ENCODE peak calls at places on chromosome 19, in six cellular contexts. H is hepatocyte, U is Karpas-422, B is suprapubic skin, P is left ventricle myocardium inferior, J is aorta. O is an unnamed sample. For H3K4me1 and H3K27me3, the result is how much of the 10 kb centered on the place peaks cover.

GRCh38 chr19:13825489-13826475 is 30.5 kb downstream of the ZSWIM4 start:
- DNase-seq in H (peak), P (no peak), J (peak), B (no peak), U (peak), O (no peak)

GRCh38 chr19:39409207-39409885 is 2.7 kb downstream of the ZFP36 start:
- DNase-seq in J (peak), H (peak), U (peak), B (peak), P (peak), O (peak)

GRCh38 chr19:48815870-48816501 is 5.2 kb upstream of the BCAT2 start:
- DNase-seq in U (no peak), B (no peak), J (no peak), H (peak), P (no peak), O (no peak)

GRCh38 chr19:13056052-13056660 is 46.5 kb downstream of the LYL1 start:
- DNase-seq in P (peak), H (peak), U (no peak), J (peak), B (peak), O (no peak)

GRCh38 chr19:11657307-11657706 is 60.0 kb downstream of the ZNF627 start:
- DNase-seq in J (no peak), U (no peak), P (no peak), H (peak), B (no peak), O (no peak)

GRCh38 chr19:51091126-51091525 is 8.4 kb upstream of the KLK14 start:
- DNase-seq in B (no peak), P (no peak), J (peak), U (no peak), H (no peak), O (no peak)

GRCh38 chr19:33304760-33305647 is 2.7 kb upstream of the CEBPA start:
- DNase-seq in H (peak), U (no peak), J (no peak), B (no peak), P (no peak), O (no peak)

GRCh38 chr19:6276447-6276846 is 3.3 kb downstream of the MLLT1 start:
- DNase-seq in B (peak), H (peak), J (peak), U (no peak), P (peak), O (no peak)

GRCh38 chr19:7515471-7516226 is at the start of gene ZNF358:
- DNase-seq in U (no peak), H (peak), B (no peak), J (peak), P (peak), O (peak)

GRCh38 chr19:39428309-39429112 is 7.2 kb downstream of the RPS16 start:
- DNase-seq in U (peak), H (peak), J (peak), P (peak), B (no peak), O (no peak)

GRCh38 chr19:45402469-45403070 is 2.3 kb downstream of the PPP1R13L start:
- DNase-seq in H (peak), P (peak), B (no peak), U (no peak), J (peak), O (no peak)

GRCh38 chr19:3409346-3410064 is 43.1 kb downstream of the NFIC start:
- DNase-seq in P (peak), J (peak), B (peak), U (no peak), H (peak), O (no peak)

GRCh38 chr19:16461630-16462051 is 10.1 kb downstream of the EPS15L1 start:
- DNase-seq in B (no peak), J (no peak), H (no peak), U (no peak), P (peak), O (no peak)
- H3K4me1 ChIP-seq in B (half or more), J (under half), H (under half), U (half or more), P (half or more), O (under half)

GRCh38 chr19:23531976-23532375 is 136.7 kb upstream of the ZNF91 start:
- DNase-seq in P (no peak), B (no peak), H (no peak), J (no peak), U (no peak), O (no peak)
- H3K27ac ChIP-seq in P (no peak), B (no peak), H (no peak), J (no peak), U (no peak), O (no peak)

GRCh38 chr19:37998801-37999308 is 91.8 kb downstream of the SIPA1L3 start:
- DNase-seq in B (no peak), U (no peak), H (no peak), J (no peak), P (no peak), O (no peak)
- H3K27me3 ChIP-seq in B (under half), U (under half), H (under half), J (under half), P (under half), O (under half)

DNA sequence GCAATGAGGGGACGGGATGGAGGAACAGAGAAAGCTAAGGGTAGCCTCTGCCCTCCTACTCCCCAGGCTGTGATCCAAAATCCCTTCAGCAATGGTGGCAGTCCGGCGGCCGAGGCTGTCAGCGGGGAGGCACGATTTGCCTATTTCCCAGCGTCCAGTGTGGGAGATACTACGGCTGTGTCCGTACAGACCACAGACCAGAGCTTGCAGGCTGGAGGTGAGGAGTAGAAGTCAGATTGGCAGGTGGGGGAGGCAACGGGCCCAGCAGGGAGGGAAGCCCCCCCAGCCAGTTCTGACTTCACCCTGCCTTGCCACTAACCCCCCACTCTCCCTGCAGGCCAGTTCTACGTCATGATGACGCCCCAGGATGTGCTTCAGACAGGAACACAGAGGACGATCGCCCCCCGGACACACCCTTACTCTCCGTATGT is 1.6 kb downstream of the USF2 start:
- DNase-seq in J (no peak), U (no peak), B (no peak), P (no peak), H (no peak), O (no peak)
- H3K4me1 ChIP-seq in J (under half), U (under half), B (under half), P (under half), H (under half), O (under half)

GRCh38 chr19:58556633-58557252 is 1.7 kb downstream of the UBE2M start:
- DNase-seq in H (no peak), U (no peak), P (no peak), J (peak), B (no peak), O (no peak)
- H3K27ac ChIP-seq in H (peak), U (peak), P (peak), J (no peak), B (peak), O (peak)

GRCh38 chr19:952049-952679 is 26.3 kb downstream of the ARID3A start:
- DNase-seq in B (no peak), P (no peak), H (peak), U (no peak), J (no peak), O (no peak)
- H3K27me3 ChIP-seq in B (under half), P (under half), H (under half), U (under half), J (under half), O (under half)

GRCh38 chr19:19405919-19406877 is 723 bp downstream of the GATAD2A start:
- DNase-seq in P (peak), U (peak), H (peak), B (no peak), J (peak), O (peak)
- H3K4me1 ChIP-seq in P (half or more), U (under half), H (under half), B (half or more), J (under half), O (half or more)

DNA sequence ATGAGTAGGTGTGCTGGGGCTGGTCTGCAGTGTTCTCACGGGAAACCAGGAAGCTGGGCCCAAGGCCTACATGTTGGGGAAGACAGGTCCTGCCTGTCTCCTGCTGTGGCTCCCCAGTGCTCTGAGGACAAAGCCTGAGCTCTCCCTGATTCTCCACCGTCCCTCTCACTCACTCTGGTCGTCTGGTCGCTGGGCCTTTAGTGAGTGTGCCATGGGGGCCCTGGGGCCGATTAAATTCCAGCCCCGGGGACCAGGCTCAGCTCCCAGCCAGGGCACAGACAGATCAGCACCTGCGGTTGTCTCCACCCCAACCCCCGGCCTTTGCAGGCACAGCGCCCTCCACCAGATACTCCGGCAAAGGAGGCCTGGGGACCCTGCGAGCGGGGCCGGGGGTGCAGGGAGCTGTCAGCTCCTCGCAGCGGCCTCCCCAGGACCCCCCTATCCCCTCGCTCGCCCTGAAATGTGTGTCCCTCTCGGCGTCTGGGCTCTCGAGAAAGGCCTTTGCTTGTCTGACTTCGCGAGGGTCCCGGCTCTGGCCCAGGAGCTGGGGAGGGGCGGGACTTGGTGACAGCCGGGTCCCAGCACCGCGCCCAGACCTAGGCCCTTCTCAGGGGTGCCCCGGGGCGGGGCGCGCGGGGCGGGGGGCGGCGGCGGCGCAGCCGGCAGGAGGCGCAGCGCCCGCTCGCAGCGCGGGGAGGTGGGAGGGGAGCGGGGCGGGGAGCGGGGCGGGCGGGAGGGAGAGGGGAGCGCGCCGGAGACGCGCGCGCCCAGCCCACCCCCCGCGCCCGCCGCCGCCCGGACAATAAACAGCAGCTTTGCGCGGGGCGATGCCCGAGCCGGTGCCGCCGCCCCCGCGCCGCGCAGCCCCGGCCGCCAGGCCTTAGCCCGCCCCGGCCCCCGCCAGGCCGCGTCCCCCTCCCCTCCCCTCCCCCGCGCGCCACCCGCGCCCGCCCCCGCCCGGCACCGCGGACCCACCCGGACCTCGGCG is at the start of gene PALM:
- DNase-seq in U (no peak), J (no peak), H (peak), P (peak), B (no peak), O (no peak)
- H3K27ac ChIP-seq in U (no peak), J (no peak), H (peak), P (peak), B (peak), O (peak)

GRCh38 chr19:2283835-2284507 is 2.0 kb upstream of the PEAK3 start:
- DNase-seq in J (no peak), P (no peak), H (no peak), U (peak), B (no peak), O (no peak)

GRCh38 chr19:2288010-2288742 is 6.2 kb upstream of the PEAK3 start:
- DNase-seq in P (no peak), J (no peak), U (no peak), H (no peak), B (no peak), O (no peak)

GRCh38 chr19:2288743-2289713 is 7.1 kb upstream of the PEAK3 start:
- DNase-seq in B (no peak), P (no peak), U (no peak), J (peak), H (no peak), O (no peak)

GRCh38 chr19:2287585-2287984 is 5.6 kb upstream of the PEAK3 start:
- DNase-seq in P (no peak), B (no peak), U (no peak), J (no peak), H (no peak), O (no peak)

GRCh38 chr19:2286402-2287140 is 4.6 kb upstream of the PEAK3 start:
- DNase-seq in U (no peak), B (no peak), H (no peak), P (no peak), J (no peak), O (no peak)
- H3K27me3 ChIP-seq in U (under half), B (under half), H (half or more), P (half or more), J (under half), O (under half)

O was measured in CD8-positive, alpha-beta memory T cell.